ENCODE peak calls at places on chromosome 17, in nine cellular contexts. Y, F, T, Q, B, Z, G, P and M are unnamed samples.

GRCh38 chr17:17108681-17109049 is 66.4 kb downstream of the MPRIP start:
- DNase-seq in T (peak; percentile 67), Y (no peak), F (no peak), Z (no peak), P (no peak), G (no peak), Q (no peak), B (peak; percentile 62), M (no peak)

GRCh38 chr17:38742431-38743308 is 5.5 kb downstream of the PCGF2 start:
- DNase-seq in T (no peak), B (peak; percentile 30), Y (no peak), F (peak; percentile 68), Q (peak; percentile 75), G (no peak), Z (no peak), P (peak; percentile 70), M (no peak)

GRCh38 chr17:76678330-76678729 is 32.4 kb downstream of the MXRA7 start:
- DNase-seq in Y (peak; percentile 47), P (no peak), Z (no peak), T (no peak), Q (no peak), G (peak; percentile 78), F (no peak), B (no peak), M (peak; percentile 51)

GRCh38 chr17:65727243-65727642 is 165.8 kb upstream of the AXIN2 start:
- DNase-seq in P (no peak), F (no peak), Z (no peak), G (no peak), Q (no peak), Y (no peak), T (no peak), B (no peak), M (no peak)

GRCh38 chr17:49576906-49577650 is 1.4 kb downstream of the NXPH3 start:
- DNase-seq in B (peak; percentile 80), T (no peak), Z (no peak), Q (no peak), Y (no peak), F (no peak), G (no peak), P (no peak), M (no peak)

GRCh38 chr17:43427362-43428043 is 28.7 kb downstream of the ARL4D start:
- DNase-seq in Y (no peak), B (no peak), G (no peak), P (peak; percentile 23), Q (no peak), F (no peak), Z (no peak), T (no peak), M (no peak)

GRCh38 chr17:58265266-58265665 is 15.5 kb downstream of the MPO start:
- DNase-seq in P (no peak), F (no peak), Q (no peak), G (no peak), T (no peak), B (no peak), Z (no peak), Y (no peak), M (peak; percentile 74)

GRCh38 chr17:6178959-6179358 is 108.8 kb downstream of the WSCD1 start:
- DNase-seq in G (no peak), T (no peak), Q (no peak), P (no peak), F (no peak), B (no peak), Y (no peak), Z (no peak), M (no peak)

GRCh38 chr17:78186689-78187595 is at the start of the genes AFMID and TK1:
- DNase-seq in Z (peak; percentile 95), P (peak; percentile 98), Q (peak; percentile 93), T (peak; percentile 95), F (peak; percentile 98), G (peak; percentile 95), Y (peak; percentile 96), B (peak; percentile 100), M (peak; percentile 98)

GRCh38 chr17:48907713-48908046 is 527 bp upstream of the UBE2Z start:
- DNase-seq in P (peak; percentile 24), T (no peak), G (no peak), Q (peak; percentile 30), Z (no peak), F (no peak), B (no peak), Y (no peak), M (no peak)

GRCh38 chr17:61731330-61731729 is 132.0 kb downstream of the BRIP1 start:
- DNase-seq in Z (no peak), F (no peak), B (no peak), P (no peak), Y (no peak), Q (peak; percentile 1), T (no peak), G (no peak), M (no peak)

GRCh38 chr17:34997355-34997862 is 17.1 kb downstream of the LIG3 start:
- DNase-seq in Z (no peak), F (peak; percentile 71), G (no peak), Q (no peak), T (no peak), P (no peak), Y (no peak), B (no peak), M (no peak)

GRCh38 chr17:40564883-40565744 is at the start of gene CCR7:
- DNase-seq in T (no peak), Q (no peak), Y (peak; percentile 75), F (no peak), B (no peak), G (peak; percentile 92), Z (no peak), P (no peak), M (peak; percentile 82)

GRCh38 chr17:2337811-2338657 is 733 bp downstream of the SGSM2 start:
- DNase-seq in P (peak; percentile 54), Z (peak; percentile 45), T (peak; percentile 38), F (peak; percentile 63), Y (peak; percentile 61), G (peak; percentile 58), B (peak; percentile 94), Q (no peak), M (peak; percentile 68)

GRCh38 chr17:82674656-82675475 is 23.6 kb downstream of the RAB40B start:
- DNase-seq in Q (no peak), Z (no peak), G (no peak), B (no peak), F (no peak), Y (no peak), P (no peak), T (peak; percentile 61), M (no peak)

GRCh38 chr17:3813171-3813570 is 12.2 kb upstream of the ITGAE start:
- DNase-seq in B (no peak), Y (no peak), F (no peak), G (no peak), Q (no peak), T (no peak), P (no peak), Z (no peak), M (no peak)

GRCh38 chr17:70089513-70090148 is 14.6 kb downstream of the KCNJ16 start:
- DNase-seq in Y (no peak), T (no peak), B (no peak), Q (no peak), F (no peak), P (no peak), Z (no peak), G (no peak), M (no peak)